ENCODE peak calls at places on chromosome 7, in nine cellular contexts. T is EH; S is HEK293T; Q is activated naive CD8-positive, alpha-beta T cell treated with anti-CD3 and anti-CD28 coated beads for 36 hours; I is activated CD4-positive, alpha-beta T cell treated with anti-CD3 and anti-CD28 coated beads, Interleukin-2, amount 10 ng/mL, durations not matched to agents 7 days and 5 days; J is GOT3; W is NCI-H2029 treated with DMSO at 0.1 percent for 48 hours; L is stimulated activated CD4-positive, alpha-beta T cell treated with anti-CD3 and anti-CD28 coated beads, TNF-alpha, amount 100 ng/mL, for 24 hours; V is mesendoderm. N is an unnamed sample.

GRCh38 chr7:39686261-39686924 is 63.0 kb downstream of the RALA start:
- DNase-seq in T (peak), S (no peak), Q (no peak), I (no peak), J (no peak), W (no peak), L (no peak), V (no peak), N (no peak)

GRCh38 chr7:55571534-55572377 is 546 bp downstream of the VOPP1 start:
- DNase-seq in T (peak), S (peak), Q (peak), I (peak), J (peak), W (no peak), L (no peak), V (peak), N (peak)

GRCh38 chr7:11006271-11006670 is 32.6 kb downstream of the PHF14 start:
- DNase-seq in T (no peak), S (no peak), Q (no peak), I (no peak), J (no peak), W (no peak), L (no peak), V (no peak), N (no peak)

GRCh38 chr7:110347091-110347490 is 743.8 kb upstream of the LRRN3 start:
- DNase-seq in T (peak), S (no peak), Q (no peak), I (no peak), J (no peak), W (no peak), L (no peak), V (no peak), N (no peak)

GRCh38 chr7:80681272-80681885 is 42.9 kb downstream of the CD36 start:
- DNase-seq in T (peak), S (peak), Q (no peak), I (no peak), J (no peak), W (peak), L (no peak), V (peak), N (no peak)

GRCh38 chr7:150388709-150389531 is 9.8 kb downstream of the ZNF775 start:
- DNase-seq in T (no peak), S (no peak), Q (no peak), I (no peak), J (no peak), W (no peak), L (no peak), V (peak), N (no peak)

GRCh38 chr7:23530355-23530754 is 1.4 kb downstream of the TRA2A start:
- DNase-seq in T (peak), S (peak), Q (no peak), I (peak), J (no peak), W (peak), L (no peak), V (peak), N (no peak)

GRCh38 chr7:149196151-149196704 is 882 bp downstream of the ZNF282 start:
- DNase-seq in T (no peak), S (peak), Q (peak), I (peak), J (no peak), W (no peak), L (no peak), V (peak), N (no peak)

GRCh38 chr7:41567350-41568114 is 135.4 kb downstream of the INHBA start:
- DNase-seq in T (peak), S (no peak), Q (no peak), I (no peak), J (no peak), W (no peak), L (no peak), V (no peak), N (no peak)

GRCh38 chr7:106062006-106062405 is 50.1 kb downstream of the SYPL1 start:
- DNase-seq in T (no peak), S (no peak), Q (no peak), I (no peak), J (no peak), W (no peak), L (no peak), V (no peak), N (no peak)

GRCh38 chr7:110058401-110058800 is 1032.5 kb upstream of the LRRN3 start:
- DNase-seq in T (no peak), S (no peak), Q (no peak), I (no peak), J (no peak), W (no peak), L (no peak), V (no peak), N (no peak)

GRCh38 chr7:101686030-101686429 is 56.9 kb upstream of the MYL10 start:
- DNase-seq in T (peak), S (no peak), Q (no peak), I (no peak), J (no peak), W (no peak), L (no peak), V (no peak), N (no peak)

GRCh38 chr7:113125728-113126127 is 7.4 kb upstream of the SMIM30 start:
- DNase-seq in T (no peak), S (no peak), Q (no peak), I (no peak), J (no peak), W (no peak), L (no peak), V (no peak), N (no peak)

GRCh38 chr7:103048833-103049232 is 25.8 kb downstream of the FBXL13 start:
- DNase-seq in T (no peak), S (no peak), Q (no peak), I (no peak), J (no peak), W (no peak), L (no peak), V (peak), N (no peak)

GRCh38 chr7:153509763-153510162 is 542.4 kb upstream of the DPP6 start:
- DNase-seq in T (no peak), S (no peak), Q (no peak), I (no peak), J (no peak), W (no peak), L (no peak), V (no peak), N (no peak)

GRCh38 chr7:2168612-2169312 is 64.0 kb downstream of the MAD1L1 start:
- DNase-seq in T (no peak), S (no peak), Q (no peak), I (no peak), J (no peak), W (no peak), L (no peak), V (no peak), N (no peak)

GRCh38 chr7:35035511-35035921 is 1.8 kb downstream of the DPY19L1 start:
- DNase-seq in T (peak), S (peak), Q (no peak), I (peak), J (no peak), W (no peak), L (no peak), V (peak), N (no peak)

GRCh38 chr7:80127412-80128150 is 7.0 kb upstream of the GNAI1 start:
- DNase-seq in T (no peak), S (no peak), Q (no peak), I (no peak), J (no peak), W (peak), L (no peak), V (peak), N (no peak)

GRCh38 chr7:128744366-128744905 is 5.3 kb downstream of the CALU start:
- DNase-seq in T (no peak), S (no peak), Q (no peak), I (no peak), J (no peak), W (no peak), L (no peak), V (no peak), N (no peak)

GRCh38 chr7:22872087-22872807 is 49.6 kb upstream of the TOMM7 start:
- DNase-seq in T (no peak), S (no peak), Q (no peak), I (no peak), J (no peak), W (no peak), L (no peak), V (no peak), N (no peak)

GRCh38 chr7:6476596-6477374 is 29.0 kb upstream of the DAGLB start:
- DNase-seq in T (no peak), S (no peak), Q (no peak), I (no peak), J (no peak), W (no peak), L (no peak), V (no peak), N (no peak)

GRCh38 chr7:16755397-16755796 is 1.8 kb downstream of the TSPAN13 start:
- DNase-seq in T (peak), S (no peak), Q (no peak), I (no peak), J (no peak), W (no peak), L (no peak), V (no peak), N (no peak)

GRCh38 chr7:94575646-94576045 is 66.0 kb downstream of the CASD1 start:
- DNase-seq in T (no peak), S (no peak), Q (no peak), I (no peak), J (no peak), W (no peak), L (no peak), V (no peak), N (no peak)

GRCh38 chr7:53940483-53940882 is 601.7 kb upstream of the VSTM2A start:
- DNase-seq in T (no peak), S (no peak), Q (no peak), I (no peak), J (no peak), W (no peak), L (no peak), V (no peak), N (no peak)

GRCh38 chr7:1059200-1060091 is 15.1 kb downstream of the GPR146 start:
- DNase-seq in T (peak), S (peak), Q (no peak), I (peak), J (no peak), W (no peak), L (no peak), V (peak), N (no peak)

GRCh38 chr7:130505753-130506152 is 13.9 kb downstream of the MEST start:
- DNase-seq in T (peak), S (no peak), Q (no peak), I (no peak), J (no peak), W (no peak), L (no peak), V (no peak), N (no peak)

GRCh38 chr7:45699726-45700390 is 125.7 kb downstream of the ADCY1 start:
- DNase-seq in T (no peak), S (no peak), Q (no peak), I (no peak), J (no peak), W (no peak), L (no peak), V (no peak), N (no peak)

GRCh38 chr7:157474685-157475084 is 137.9 kb downstream of the DNAJB6 start:
- DNase-seq in T (peak), S (peak), Q (no peak), I (peak), J (no peak), W (no peak), L (no peak), V (peak), N (no peak)

GRCh38 chr7:104264281-104264680 is 56.5 kb upstream of the ORC5 start:
- DNase-seq in T (peak), S (no peak), Q (no peak), I (no peak), J (no peak), W (no peak), L (no peak), V (no peak), N (no peak)

GRCh38 chr7:77415822-77416620 is at the start of gene GSAP:
- DNase-seq in T (peak), S (no peak), Q (peak), I (peak), J (no peak), W (peak), L (no peak), V (peak), N (peak)

GRCh38 chr7:123209786-123210185 is 10.0 kb upstream of the SLC13A1 start:
- DNase-seq in T (no peak), S (no peak), Q (no peak), I (no peak), J (no peak), W (no peak), L (no peak), V (peak), N (no peak)

GRCh38 chr7:157926521-157927167 is 589.8 kb downstream of the DNAJB6 start:
- DNase-seq in T (no peak), S (no peak), Q (no peak), I (no peak), J (no peak), W (no peak), L (no peak), V (no peak), N (no peak)

GRCh38 chr7:98148607-98149006 is 41.9 kb downstream of the LMTK2 start:
- DNase-seq in T (no peak), S (no peak), Q (no peak), I (no peak), J (no peak), W (no peak), L (no peak), V (no peak), N (no peak)

N was measured in neural crest cell.